ENCODE peak calls at places on chromosome 15, in four cellular contexts. One of them, this sample, is unnamed.

GRCh38 chr15:97301166-97301565 is 659.3 kb upstream of the ARRDC4 start:
- DNase-seq in H1: no peak
- DNase-seq in K562: no peak
- DNase-seq in GM12878: no peak
- DNase-seq in this sample: no peak

GRCh38 chr15:63915888-63916731 is 82.4 kb upstream of the HERC1 start:
- DNase-seq in H1: peak; percentile 68
- DNase-seq in GM12878: no peak
- DNase-seq in K562: peak; percentile 43
- DNase-seq in this sample: peak; percentile 51

GRCh38 chr15:70503073-70503745 is 260.1 kb downstream of the UACA start:
- DNase-seq in GM12878: no peak
- DNase-seq in K562: no peak
- DNase-seq in H1: no peak
- DNase-seq in this sample: no peak

GRCh38 chr15:67818464-67818863 is 6.8 kb upstream of the SKOR1 start:
- DNase-seq in GM12878: no peak
- DNase-seq in H1: no peak
- DNase-seq in K562: no peak
- DNase-seq in this sample: no peak

GRCh38 chr15:69515508-69516290 is 63.1 kb downstream of the RPLP1 start:
- DNase-seq in K562: no peak
- DNase-seq in H1: no peak
- DNase-seq in GM12878: no peak
- DNase-seq in this sample: no peak

GRCh38 chr15:41340189-41340695 is 7.6 kb downstream of the NUSAP1 start:
- DNase-seq in H1: no peak
- DNase-seq in K562: peak; percentile 3
- DNase-seq in GM12878: no peak
- DNase-seq in this sample: no peak

GRCh38 chr15:52529289-52529929 is 729 bp upstream of the MYO5A start:
- DNase-seq in H1: peak; percentile 81
- DNase-seq in GM12878: no peak
- DNase-seq in K562: no peak
- DNase-seq in this sample: no peak

GRCh38 chr15:76058714-76059319 is 968 bp upstream of the TMEM266 start:
- DNase-seq in H1: no peak
- DNase-seq in GM12878: peak; percentile 19
- DNase-seq in K562: peak; percentile 17
- DNase-seq in this sample: peak; percentile 50

GRCh38 chr15:48582472-48583235 is 62.9 kb downstream of the FBN1 start:
- DNase-seq in K562: no peak
- DNase-seq in H1: no peak
- DNase-seq in GM12878: no peak
- DNase-seq in this sample: no peak

GRCh38 chr15:48415036-48415886 is 84.0 kb downstream of the DUT start:
- DNase-seq in GM12878: no peak
- DNase-seq in K562: no peak
- DNase-seq in H1: no peak
- DNase-seq in this sample: no peak

GRCh38 chr15:58165661-58166060 is 27.5 kb downstream of the AQP9 start:
- DNase-seq in H1: no peak
- DNase-seq in GM12878: no peak
- DNase-seq in K562: no peak
- DNase-seq in this sample: no peak

GRCh38 chr15:37220949-37221670 is 120.8 kb upstream of the MEIS2 start:
- DNase-seq in H1: no peak
- DNase-seq in K562: no peak
- DNase-seq in GM12878: no peak
- DNase-seq in this sample: peak; percentile 18

GRCh38 chr15:92037446-92037845 is 183.9 kb downstream of the SLCO3A1 start:
- DNase-seq in K562: no peak
- DNase-seq in GM12878: no peak
- DNase-seq in H1: no peak
- DNase-seq in this sample: no peak

GRCh38 chr15:71252036-71252898 is 137.0 kb downstream of the THSD4 start:
- DNase-seq in K562: no peak
- DNase-seq in GM12878: no peak
- DNase-seq in H1: no peak
- DNase-seq in this sample: peak; percentile 62

GRCh38 chr15:86735244-86736040 is 655.8 kb downstream of the AGBL1 start:
- DNase-seq in GM12878: no peak
- DNase-seq in K562: no peak
- DNase-seq in H1: no peak
- DNase-seq in this sample: no peak

DNA sequence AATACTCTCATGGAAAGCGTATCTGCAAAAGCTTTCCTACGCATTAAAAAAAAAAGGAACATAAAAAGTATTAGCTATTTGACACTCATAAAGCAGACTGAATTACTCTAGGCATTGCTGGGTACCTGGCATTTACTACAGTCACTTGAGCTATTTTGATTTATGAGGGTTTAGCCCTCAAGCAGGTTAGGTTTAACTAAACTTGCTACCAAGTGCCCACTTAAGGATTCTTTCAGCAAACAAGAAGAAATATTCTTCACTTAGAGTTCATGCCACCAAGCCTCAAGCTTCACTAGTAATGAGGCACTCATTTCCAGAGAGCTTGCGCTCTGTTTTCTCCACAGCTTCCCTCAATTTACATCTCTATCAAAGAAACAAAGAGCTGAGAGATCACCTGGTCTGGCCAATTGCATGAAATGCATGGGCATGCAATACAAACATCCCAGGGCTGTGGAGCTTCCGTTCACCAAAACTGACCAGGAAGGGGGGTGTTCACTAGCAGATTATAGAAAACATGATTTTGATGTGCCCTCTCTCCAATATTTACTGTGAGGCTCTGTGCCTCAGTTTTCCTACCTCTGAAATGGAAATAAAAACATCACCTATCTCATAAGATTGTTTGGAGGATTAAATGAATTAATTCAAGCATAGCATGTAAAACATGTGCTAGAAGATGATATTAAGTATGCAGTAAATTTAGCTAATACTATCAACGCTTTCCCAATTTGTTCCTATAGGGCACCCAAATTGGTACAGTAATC is 217.3 kb downstream of the RORA start:
- DNase-seq in K562: no peak
- DNase-seq in H1: no peak
- DNase-seq in GM12878: no peak
- DNase-seq in this sample: no peak
- TF ChIP-seq SIN3A in K562: no peak
- TF ChIP-seq SIN3A in H1: no peak
- TF ChIP-seq SIN3A in GM12878: no peak
- TF ChIP-seq SIN3A in this sample: no peak

DNA sequence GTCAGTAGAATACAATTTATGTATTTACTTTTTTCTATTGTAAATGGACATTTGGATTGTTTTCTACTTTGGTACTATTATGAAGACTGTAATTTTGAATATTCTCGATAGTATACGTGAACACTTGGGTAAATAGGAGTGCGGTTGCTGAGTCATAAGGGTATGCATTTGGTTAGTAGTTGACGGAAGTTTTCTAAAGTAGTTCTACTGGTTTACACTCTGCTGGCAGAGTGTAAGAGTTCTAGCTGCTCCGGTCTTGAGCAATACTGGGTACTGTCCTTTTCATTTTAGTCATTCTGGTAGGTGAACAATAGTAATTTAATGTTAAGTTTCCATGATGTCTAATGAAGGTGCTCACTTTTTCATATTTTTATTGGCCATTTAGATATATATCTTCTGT is 70.0 kb downstream of the MEF2A start:
- DNase-seq in GM12878: peak; percentile 7
- DNase-seq in K562: no peak
- DNase-seq in H1: no peak
- DNase-seq in this sample: no peak
- TF ChIP-seq NRF1 in GM12878: no peak
- TF ChIP-seq NRF1 in K562: no peak
- TF ChIP-seq NRF1 in H1: no peak
- TF ChIP-seq NRF1 in this sample: no peak

DNA sequence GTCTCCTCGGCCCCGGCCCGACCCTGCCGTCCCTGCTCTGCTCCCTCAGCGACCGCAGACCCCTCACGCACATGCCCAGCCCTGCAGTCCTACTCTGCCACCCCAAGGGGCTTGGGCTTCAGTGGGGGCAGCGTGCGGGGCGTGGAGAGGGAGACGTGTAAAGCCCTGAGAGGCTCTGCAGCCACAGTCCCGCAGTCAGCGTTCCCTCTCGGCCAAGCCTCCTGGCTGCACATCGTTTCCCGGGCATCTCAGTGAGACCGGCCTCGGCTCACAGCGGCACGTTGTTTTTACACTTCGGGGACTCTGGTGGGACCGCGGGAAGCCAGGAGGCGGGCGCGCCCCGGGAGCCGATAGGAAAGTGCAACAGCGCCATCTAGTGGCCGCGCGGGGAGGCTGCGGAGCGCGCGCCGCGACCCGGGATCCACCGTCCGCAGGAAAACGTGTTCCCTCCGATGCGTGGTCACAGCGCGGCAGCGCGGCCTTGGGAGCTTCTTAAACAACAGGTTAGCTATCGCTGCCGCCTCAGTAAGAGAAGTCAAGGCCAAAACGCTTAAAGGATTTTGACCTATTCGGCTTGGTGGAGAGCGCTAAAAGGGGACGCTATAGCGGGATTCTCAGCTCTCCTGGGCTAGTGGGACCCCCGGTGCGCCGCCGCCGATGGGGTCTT is 226.8 kb upstream of the IGF1R start:
- DNase-seq in K562: peak; percentile 88
- DNase-seq in GM12878: no peak
- DNase-seq in H1: peak; percentile 96
- DNase-seq in this sample: peak; percentile 92
- TF ChIP-seq SIN3A in K562: no peak
- TF ChIP-seq SIN3A in GM12878: no peak
- TF ChIP-seq SIN3A in H1: no peak
- TF ChIP-seq SIN3A in this sample: no peak

DNA sequence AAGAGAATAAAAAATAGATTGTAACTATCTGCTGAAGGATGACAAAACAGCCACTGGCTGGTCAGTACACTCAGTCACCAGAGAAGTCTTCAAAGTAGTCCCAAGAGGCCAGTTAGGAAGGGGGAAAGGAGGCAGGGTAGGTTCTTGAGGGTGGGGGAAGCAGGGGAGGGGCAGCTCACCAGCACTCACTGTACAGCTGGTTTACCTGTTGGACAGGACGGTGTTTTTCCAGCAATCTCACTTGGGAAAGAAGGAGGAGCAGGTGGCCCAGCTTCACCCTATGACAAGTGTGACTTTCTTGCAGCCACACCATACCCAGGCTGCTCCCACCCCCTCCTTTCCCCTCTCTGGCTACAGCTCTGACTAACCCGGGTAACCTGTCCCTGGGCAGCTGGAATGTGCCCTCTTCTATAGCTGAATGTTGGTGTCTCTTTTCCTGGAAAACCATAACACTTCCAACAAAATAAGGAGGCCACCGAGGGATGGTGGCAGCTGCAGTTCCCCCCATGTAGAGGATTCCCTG is 203.3 kb upstream of the NSMCE3 start:
- DNase-seq in K562: no peak
- DNase-seq in GM12878: no peak
- DNase-seq in H1: no peak
- DNase-seq in this sample: no peak
- TF ChIP-seq NRF1 in K562: no peak
- TF ChIP-seq NRF1 in GM12878: no peak
- TF ChIP-seq NRF1 in H1: no peak
- TF ChIP-seq NRF1 in this sample: no peak

GRCh38 chr15:100924436-100924835 is 5.3 kb downstream of the LRRK1 start:
- DNase-seq in H1: no peak
- DNase-seq in GM12878: no peak
- DNase-seq in K562: no peak
- DNase-seq in this sample: no peak
- TF ChIP-seq SIN3A in H1: no peak
- TF ChIP-seq SIN3A in GM12878: no peak
- TF ChIP-seq SIN3A in K562: no peak
- TF ChIP-seq SIN3A in this sample: no peak

GRCh38 chr15:101269479-101270223 is 7.6 kb downstream of the SELENOS start:
- DNase-seq in GM12878: no peak
- DNase-seq in K562: no peak
- DNase-seq in H1: no peak
- DNase-seq in this sample: no peak
- TF ChIP-seq NRF1 in GM12878: no peak
- TF ChIP-seq NRF1 in K562: no peak
- TF ChIP-seq NRF1 in H1: no peak
- TF ChIP-seq NRF1 in this sample: no peak

GRCh38 chr15:33735143-33735542 is 233.2 kb upstream of the CHRM5 start:
- DNase-seq in H1: no peak
- DNase-seq in K562: no peak
- DNase-seq in GM12878: no peak
- DNase-seq in this sample: no peak

GRCh38 chr15:33742286-33742685 is 226.0 kb upstream of the CHRM5 start:
- DNase-seq in H1: no peak
- DNase-seq in K562: no peak
- DNase-seq in GM12878: no peak
- DNase-seq in this sample: no peak

GRCh38 chr15:33738941-33739664 is 229.2 kb upstream of the CHRM5 start:
- DNase-seq in GM12878: no peak
- DNase-seq in K562: no peak
- DNase-seq in H1: no peak
- DNase-seq in this sample: no peak

GRCh38 chr15:33735637-33736247 is 232.6 kb upstream of the CHRM5 start:
- DNase-seq in K562: peak; percentile 21
- DNase-seq in H1: no peak
- DNase-seq in GM12878: no peak
- DNase-seq in this sample: peak; percentile 51

GRCh38 chr15:33737687-33738606 is 230.3 kb upstream of the CHRM5 start:
- DNase-seq in H1: peak; percentile 79
- DNase-seq in K562: peak; percentile 63
- DNase-seq in GM12878: no peak
- DNase-seq in this sample: peak; percentile 71
- TF ChIP-seq SIN3A in H1: no peak
- TF ChIP-seq SIN3A in K562: no peak
- TF ChIP-seq SIN3A in GM12878: no peak
- TF ChIP-seq SIN3A in this sample: no peak

GRCh38 chr15:45857295-45857694 is 222.5 kb downstream of the SQOR start:
- DNase-seq in K562: no peak
- DNase-seq in H1: no peak
- DNase-seq in GM12878: no peak
- DNase-seq in this sample: no peak

GRCh38 chr15:45867281-45867680 is 232.5 kb downstream of the SQOR start:
- DNase-seq in H1: no peak
- DNase-seq in GM12878: no peak
- DNase-seq in K562: no peak
- DNase-seq in this sample: no peak

GRCh38 chr15:45858491-45858890 is 223.7 kb downstream of the SQOR start:
- DNase-seq in GM12878: no peak
- DNase-seq in H1: no peak
- DNase-seq in K562: no peak
- DNase-seq in this sample: no peak

GRCh38 chr15:45863881-45864580 is 229.2 kb downstream of the SQOR start:
- DNase-seq in GM12878: no peak
- DNase-seq in H1: no peak
- DNase-seq in K562: no peak
- DNase-seq in this sample: no peak

DNA sequence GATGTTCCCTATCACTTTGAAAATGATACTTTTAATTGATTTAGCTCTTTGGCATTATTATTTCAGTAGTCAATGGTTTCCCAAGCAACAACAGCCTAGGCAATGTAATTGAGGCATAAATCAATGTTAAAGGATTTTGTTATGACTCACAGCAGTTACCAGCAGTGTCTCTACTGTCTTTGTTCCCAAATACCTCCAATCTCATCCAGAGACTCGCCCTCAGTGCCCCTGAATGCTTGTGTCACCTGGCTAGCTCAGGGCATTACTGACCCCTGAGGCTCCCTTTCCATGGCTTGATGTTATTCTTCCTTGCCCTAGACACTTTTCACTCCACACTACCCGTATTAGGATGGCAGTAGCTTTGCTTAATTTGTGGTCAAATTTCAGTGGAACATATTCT is 227.2 kb downstream of the SQOR start:
- DNase-seq in H1: no peak
- DNase-seq in K562: no peak
- DNase-seq in GM12878: no peak
- DNase-seq in this sample: no peak
- TF ChIP-seq NRF1 in H1: no peak
- TF ChIP-seq NRF1 in K562: no peak
- TF ChIP-seq NRF1 in GM12878: no peak
- TF ChIP-seq NRF1 in this sample: no peak